ENCODE peak calls at places on chromosomes 4 and X, in six cellular contexts. J, A, P, G, S and V are unnamed samples.

GRCh38 chr4:3802571-3803474 is 36.6 kb downstream of the ADRA2C start:
- DNase-seq in J (no peak), A (no peak), P (no peak), G (no peak), S (no peak), V (no peak)

GRCh38 chr4:96037705-96038104 is 197.8 kb downstream of the PDHA2 start:
- DNase-seq in J (no peak), A (no peak), P (no peak), G (no peak), S (no peak), V (no peak)

GRCh38 chr4:94452476-94453300 is 946 bp downstream of the PDLIM5 start:
- DNase-seq in J (peak), A (peak), P (peak), G (peak), S (no peak), V (peak)

GRCh38 chr4:4521069-4521468 is 20.8 kb downstream of the STX18 start:
- DNase-seq in J (peak), A (no peak), P (no peak), G (no peak), S (no peak), V (no peak)

GRCh38 chrX:24026403-24026801 is 584 bp downstream of the KLHL15 start:
- DNase-seq in J (no peak), A (no peak), P (no peak), G (peak), S (no peak), V (peak)

GRCh38 chrX:18885317-18886004 is 98.5 kb downstream of the PHKA2 start:
- DNase-seq in J (no peak), A (no peak), P (no peak), G (peak), S (no peak), V (no peak)

GRCh38 chr4:78661923-78662521 is 110.5 kb downstream of the ANXA3 start:
- DNase-seq in J (no peak), A (no peak), P (peak), G (peak), S (no peak), V (no peak)

GRCh38 chr4:36222702-36223101 is 21.6 kb downstream of the ARAP2 start:
- DNase-seq in J (no peak), A (peak), P (no peak), G (no peak), S (no peak), V (no peak)

GRCh38 chrX:37787353-37787869 is 7.6 kb downstream of the CYBB start:
- DNase-seq in J (no peak), A (no peak), P (no peak), G (no peak), S (no peak), V (no peak)

GRCh38 chr4:119525005-119525749 is 103.4 kb downstream of the PDE5A start:
- DNase-seq in J (no peak), A (peak), P (no peak), G (peak), S (no peak), V (no peak)

GRCh38 chr4:20698820-20699219 is 1.4 kb upstream of the PACRGL start:
- DNase-seq in J (no peak), A (no peak), P (no peak), G (no peak), S (no peak), V (peak)

GRCh38 chr4:76729460-76729859 is 168.5 kb downstream of the SOWAHB start:
- DNase-seq in J (no peak), A (no peak), P (no peak), G (no peak), S (no peak), V (no peak)

GRCh38 chr4:182978152-182978827 is 61.1 kb upstream of the DCTD start:
- DNase-seq in J (no peak), A (no peak), P (no peak), G (peak), S (no peak), V (no peak)

GRCh38 chrX:41238543-41238942 is 95.4 kb upstream of the DDX3X start:
- DNase-seq in J (no peak), A (peak), P (no peak), G (peak), S (no peak), V (no peak)

GRCh38 chr4:60485279-60485678 is 714.8 kb upstream of the ADGRL3 start:
- DNase-seq in J (no peak), A (no peak), P (no peak), G (peak), S (no peak), V (no peak)

GRCh38 chr4:83731609-83732008 is 195.7 kb downstream of the GPAT3 start:
- DNase-seq in J (no peak), A (no peak), P (no peak), G (peak), S (no peak), V (no peak)

GRCh38 chrX:1093112-1093511 is 119.3 kb downstream of the CRLF2 start:
- DNase-seq in J (no peak), A (no peak), P (no peak), G (peak), S (no peak), V (no peak)

GRCh38 chr4:102478186-102478585 is 23.0 kb upstream of the NFKB1 start:
- DNase-seq in J (no peak), A (no peak), P (no peak), G (no peak), S (no peak), V (no peak)

GRCh38 chrX:17375631-17376380 is 806 bp downstream of the NHS start:
- DNase-seq in J (peak), A (peak), P (no peak), G (peak), S (no peak), V (peak)

GRCh38 chrX:66676990-66677389 is 38.1 kb upstream of the EDA2R start:
- DNase-seq in J (no peak), A (no peak), P (no peak), G (peak), S (no peak), V (no peak)